ENCODE peak calls at places on chromosome 2, in six cellular contexts. One of them, this sample, is unnamed.
A peak's percentile ranks its signal among the peaks of the same experiment; 100 is the strongest.

GRCh38 chr2:111100087-111100764 is 20.5 kb upstream of the BCL2L11 start:
- DNase-seq in stimulated activated CD4-positive, alpha-beta T cell treated with anti-CD3 and anti-CD28 coated beads, Interleukin-4, amount 100 ng/mL, for 48 hours: no peak
- DNase-seq in cardiac septum: no peak
- DNase-seq in fibroblast of mammary gland: no peak
- DNase-seq in HuH-7: no peak
- DNase-seq in NCI-H146: peak; percentile 79
- DNase-seq in this sample: no peak

GRCh38 chr2:170819941-170820646 is 3.4 kb downstream of the GAD1 start:
- DNase-seq in stimulated activated CD4-positive, alpha-beta T cell treated with anti-CD3 and anti-CD28 coated beads, Interleukin-4, amount 100 ng/mL, for 48 hours: no peak
- DNase-seq in cardiac septum: no peak
- DNase-seq in fibroblast of mammary gland: no peak
- DNase-seq in HuH-7: no peak
- DNase-seq in NCI-H146: no peak
- DNase-seq in this sample: no peak

GRCh38 chr2:241860184-241861078 is 1.7 kb upstream of the PDCD1 start:
- DNase-seq in stimulated activated CD4-positive, alpha-beta T cell treated with anti-CD3 and anti-CD28 coated beads, Interleukin-4, amount 100 ng/mL, for 48 hours: no peak
- DNase-seq in cardiac septum: no peak
- DNase-seq in fibroblast of mammary gland: no peak
- DNase-seq in HuH-7: no peak
- DNase-seq in NCI-H146: no peak
- DNase-seq in this sample: no peak

GRCh38 chr2:159168707-159169106 is 117.8 kb downstream of the WDSUB1 start:
- DNase-seq in stimulated activated CD4-positive, alpha-beta T cell treated with anti-CD3 and anti-CD28 coated beads, Interleukin-4, amount 100 ng/mL, for 48 hours: no peak
- DNase-seq in cardiac septum: no peak
- DNase-seq in fibroblast of mammary gland: peak; percentile 28
- DNase-seq in HuH-7: no peak
- DNase-seq in NCI-H146: no peak
- DNase-seq in this sample: no peak

GRCh38 chr2:54394392-54394791 is 61.7 kb upstream of the SPTBN1 start:
- DNase-seq in stimulated activated CD4-positive, alpha-beta T cell treated with anti-CD3 and anti-CD28 coated beads, Interleukin-4, amount 100 ng/mL, for 48 hours: no peak
- DNase-seq in cardiac septum: no peak
- DNase-seq in fibroblast of mammary gland: peak; percentile 53
- DNase-seq in HuH-7: no peak
- DNase-seq in NCI-H146: no peak
- DNase-seq in this sample: no peak

GRCh38 chr2:148982282-148982681 is 56.2 kb upstream of the LYPD6B start:
- DNase-seq in stimulated activated CD4-positive, alpha-beta T cell treated with anti-CD3 and anti-CD28 coated beads, Interleukin-4, amount 100 ng/mL, for 48 hours: no peak
- DNase-seq in cardiac septum: no peak
- DNase-seq in fibroblast of mammary gland: no peak
- DNase-seq in HuH-7: no peak
- DNase-seq in NCI-H146: no peak
- DNase-seq in this sample: no peak

GRCh38 chr2:130336877-130337734 is 5.6 kb upstream of the IMP4 start:
- DNase-seq in stimulated activated CD4-positive, alpha-beta T cell treated with anti-CD3 and anti-CD28 coated beads, Interleukin-4, amount 100 ng/mL, for 48 hours: peak; percentile 67
- DNase-seq in cardiac septum: peak; percentile 84
- DNase-seq in fibroblast of mammary gland: peak; percentile 54
- DNase-seq in HuH-7: peak; percentile 78
- DNase-seq in NCI-H146: peak; percentile 91
- DNase-seq in this sample: peak; percentile 86

GRCh38 chr2:153871231-153872221 is at the start of gene GALNT13:
- DNase-seq in stimulated activated CD4-positive, alpha-beta T cell treated with anti-CD3 and anti-CD28 coated beads, Interleukin-4, amount 100 ng/mL, for 48 hours: no peak
- DNase-seq in cardiac septum: no peak
- DNase-seq in fibroblast of mammary gland: peak; percentile 81
- DNase-seq in HuH-7: peak; percentile 84
- DNase-seq in NCI-H146: no peak
- DNase-seq in this sample: peak; percentile 57

This sample was measured in HepG2.